ENCODE peak calls at places on chromosome 22, in six cellular contexts. B, S, U, G, Q and W are unnamed samples.

GRCh38 chr22:31603081-31603525 is 58.9 kb downstream of the PISD start:
- DNase-seq in B (no peak), S (no peak), U (no peak), G (no peak), Q (no peak), W (peak; percentile 18)

GRCh38 chr22:47402876-47403525 is 640.6 kb downstream of the TBC1D22A start:
- DNase-seq in B (no peak), S (no peak), U (no peak), G (no peak), Q (no peak), W (peak; percentile 46)

GRCh38 chr22:19896665-19897355 is 42.1 kb upstream of the GNB1L start:
- DNase-seq in B (no peak), S (no peak), U (no peak), G (no peak), Q (no peak), W (peak; percentile 66)

GRCh38 chr22:42108848-42109247 is 18.3 kb upstream of the NDUFA6 start:
- DNase-seq in B (no peak), S (no peak), U (no peak), G (no peak), Q (no peak), W (no peak)

GRCh38 chr22:32269316-32269715 is 14.2 kb upstream of the SLC5A4 start:
- DNase-seq in B (no peak), S (no peak), U (no peak), G (no peak), Q (no peak), W (no peak)

GRCh38 chr22:40178417-40179409 is 988 bp downstream of the TNRC6B start:
- DNase-seq in B (no peak), S (no peak), U (no peak), G (no peak), Q (no peak), W (no peak)

GRCh38 chr22:37951305-37951704 is 2.1 kb downstream of the C22orf23 start:
- DNase-seq in B (no peak), S (peak; percentile 22), U (no peak), G (no peak), Q (no peak), W (no peak)

GRCh38 chr22:42841444-42841843 is 15.6 kb downstream of the ARFGAP3 start:
- DNase-seq in B (no peak), S (no peak), U (no peak), G (no peak), Q (no peak), W (no peak)

GRCh38 chr22:50186789-50187523 is 1.2 kb downstream of the TRABD start:
- DNase-seq in B (no peak), S (peak; percentile 18), U (no peak), G (no peak), Q (no peak), W (peak; percentile 83)

GRCh38 chr22:30129636-30130035 is 49.4 kb downstream of the HORMAD2 start:
- DNase-seq in B (no peak), S (no peak), U (no peak), G (no peak), Q (no peak), W (no peak)

GRCh38 chr22:31586137-31586920 is 75.7 kb downstream of the PISD start:
- DNase-seq in B (no peak), S (peak; percentile 68), U (peak; percentile 84), G (no peak), Q (no peak), W (no peak)

GRCh38 chr22:39520874-39521857 is 804 bp downstream of the ATF4 start:
- DNase-seq in B (peak; percentile 86), S (peak; percentile 69), U (no peak), G (no peak), Q (no peak), W (peak; percentile 95)

GRCh38 chr22:49670610-49671330 is 156.9 kb downstream of the BRD1 start:
- DNase-seq in B (no peak), S (no peak), U (no peak), G (no peak), Q (no peak), W (peak; percentile 71)

GRCh38 chr22:35054064-35054463 is 11.9 kb upstream of the ISX start:
- DNase-seq in B (peak; percentile 44), S (no peak), U (no peak), G (no peak), Q (no peak), W (no peak)

GRCh38 chr22:28883917-28884753 is 763 bp downstream of the ZNRF3 start:
- DNase-seq in B (peak; percentile 32), S (peak; percentile 44), U (no peak), G (no peak), Q (no peak), W (peak; percentile 85)

GRCh38 chr22:42172385-42173172 is 42.0 kb upstream of the CYP2D6 start:
- DNase-seq in B (peak; percentile 31), S (peak; percentile 49), U (no peak), G (no peak), Q (no peak), W (no peak)